ENCODE peak calls at places on chromosomes 6 and 20, in seven cellular contexts. Y is activated T-cell treated with anti-CD3 and anti-CD28 coated beads, Interleukin-2, amount 50 U/mL, for 72 hours; N is OCI-LY7; U is SK-MEL-5; W is NCI-H460; I is substantia nigra; Z is activated CD4-positive, CD25-positive, alpha-beta regulatory T cell. M is an unnamed sample.
A peak's percentile ranks its signal among the peaks of the same experiment; 100 is the strongest.

GRCh38 chr20:59772373-59772705 is 161.1 kb downstream of the SYCP2 start:
- DNase-seq in Y (no peak), N (no peak), U (no peak), W (no peak), I (no peak), Z (no peak), M (no peak)

GRCh38 chr20:16107172-16107870 is 465.9 kb downstream of the KIF16B start:
- DNase-seq in Y (no peak), N (no peak), U (no peak), W (no peak), I (no peak), Z (no peak), M (no peak)

GRCh38 chr6:165245716-165246115 is 63.7 kb downstream of the C6orf118 start:
- DNase-seq in Y (no peak), N (no peak), U (no peak), W (no peak), I (no peak), Z (no peak), M (no peak)

GRCh38 chr6:134517145-134517658 is 199.3 kb upstream of the SGK1 start:
- DNase-seq in Y (no peak), N (no peak), U (peak; percentile 95), W (peak; percentile 78), I (peak; percentile 71), Z (no peak), M (no peak)

GRCh38 chr20:43737925-43738324 is 11.1 kb upstream of the GTSF1L start:
- DNase-seq in Y (no peak), N (no peak), U (no peak), W (no peak), I (no peak), Z (no peak), M (no peak)

GRCh38 chr6:112360498-112360897 is 13.4 kb downstream of the RFPL4B start:
- DNase-seq in Y (no peak), N (no peak), U (peak; percentile 26), W (no peak), I (no peak), Z (no peak), M (no peak)

GRCh38 chr6:38021029-38021428 is 201.5 kb downstream of the ZFAND3 start:
- DNase-seq in Y (no peak), N (no peak), U (no peak), W (no peak), I (no peak), Z (no peak), M (no peak)

GRCh38 chr20:35191419-35191818 is 19.5 kb downstream of the PROCR start:
- DNase-seq in Y (no peak), N (no peak), U (no peak), W (no peak), I (no peak), Z (no peak), M (no peak)

GRCh38 chr6:56335733-56336132 is 88.4 kb upstream of the COL21A1 start:
- DNase-seq in Y (no peak), N (no peak), U (peak; percentile 8), W (peak; percentile 54), I (no peak), Z (no peak), M (no peak)

GRCh38 chr6:37048851-37049734 is 43.6 kb downstream of the FGD2 start:
- DNase-seq in Y (peak; percentile 80), N (peak; percentile 69), U (no peak), W (no peak), I (no peak), Z (peak; percentile 55), M (peak; percentile 79)

M was measured in germinal center.